ENCODE peak calls at places on chromosomes 7 and 10, in four cellular contexts. F is lung, M is NB4, E is hepatocyte. Y is an unnamed sample.

GRCh38 chr7:150351587-150352194 is 10.3 kb upstream of the RARRES2 start:
- DNase-seq in F (no peak), M (no peak), E (no peak), Y (no peak)

GRCh38 chr10:31947144-31947926 is 18.7 kb upstream of the ARHGAP12 start:
- DNase-seq in F (no peak), M (peak), E (peak), Y (peak)

GRCh38 chr10:103716206-103717160 is 138.9 kb downstream of the SH3PXD2A start:
- DNase-seq in F (no peak), M (no peak), E (no peak), Y (peak)

GRCh38 chr10:126598009-126598408 is 72.5 kb downstream of the C10orf90 start:
- DNase-seq in F (no peak), M (peak), E (peak), Y (peak)

GRCh38 chr7:5497158-5498103 is 73.8 kb upstream of the TNRC18 start:
- DNase-seq in F (no peak), M (peak), E (peak), Y (no peak)

GRCh38 chr7:51569581-51569980 is 253.0 kb upstream of the COBL start:
- DNase-seq in F (no peak), M (no peak), E (no peak), Y (no peak)

GRCh38 chr7:151051108-151051507 is 2.8 kb downstream of the ASIC3 start:
- DNase-seq in F (peak), M (peak), E (peak), Y (no peak)

GRCh38 chr10:104337527-104337984 is 709 bp downstream of the ITPRIP start:
- DNase-seq in F (no peak), M (peak), E (no peak), Y (no peak)

GRCh38 chr10:123379156-123379555 is 225.0 kb downstream of the BUB3 start:
- DNase-seq in F (no peak), M (no peak), E (no peak), Y (no peak)

GRCh38 chr10:61662794-61663259 is at the start of gene CABCOCO1:
- DNase-seq in F (peak), M (no peak), E (peak), Y (no peak)

GRCh38 chr10:69800109-69800508 is 1.6 kb upstream of the COL13A1 start:
- DNase-seq in F (peak), M (peak), E (peak), Y (no peak)

GRCh38 chr10:73209705-73210104 is 37.4 kb downstream of the DNAJC9 start:
- DNase-seq in F (no peak), M (no peak), E (no peak), Y (no peak)

GRCh38 chr7:148622887-148623585 is 32.5 kb downstream of the C7orf33 start:
- DNase-seq in F (no peak), M (peak), E (no peak), Y (no peak)

GRCh38 chr7:28748934-28749584 is 209.1 kb downstream of the TRIL start:
- DNase-seq in F (no peak), M (peak), E (peak), Y (no peak)

GRCh38 chr7:101126651-101127459 is at the start of gene SERPINE1:
- DNase-seq in F (peak), M (peak), E (peak), Y (no peak)

GRCh38 chr7:74467876-74468275 is 14.2 kb downstream of the GTF2IRD1 start:
- DNase-seq in F (no peak), M (no peak), E (no peak), Y (no peak)

GRCh38 chr7:158327571-158328180 is 259.9 kb downstream of the PTPRN2 start:
- DNase-seq in F (no peak), M (no peak), E (no peak), Y (no peak)

GRCh38 chr7:77674878-77675277 is 21.4 kb upstream of the RSBN1L start:
- DNase-seq in F (peak), M (no peak), E (peak), Y (no peak)

GRCh38 chr7:32942783-32943653 is 14.2 kb upstream of the FKBP9 start:
- DNase-seq in F (peak), M (peak), E (peak), Y (no peak)

GRCh38 chr7:147245274-147245673 is 1128.7 kb downstream of the CNTNAP2 start:
- DNase-seq in F (peak), M (peak), E (peak), Y (peak)

GRCh38 chr7:92614586-92615237 is 24.5 kb upstream of the FAM133B start:
- DNase-seq in F (no peak), M (no peak), E (peak), Y (no peak)

GRCh38 chr7:92612501-92612900 is 22.3 kb upstream of the FAM133B start:
- DNase-seq in F (no peak), M (no peak), E (no peak), Y (no peak)

GRCh38 chr7:92613720-92614119 is 23.5 kb upstream of the FAM133B start:
- DNase-seq in F (no peak), M (no peak), E (no peak), Y (no peak)

GRCh38 chr7:92613214-92613613 is 23.0 kb upstream of the FAM133B start:
- DNase-seq in F (no peak), M (no peak), E (no peak), Y (no peak)

GRCh38 chr7:92615861-92616260 is 25.7 kb upstream of the FAM133B start:
- DNase-seq in F (no peak), M (no peak), E (no peak), Y (no peak)
- TF ChIP-seq CTCF in F (no peak), M (no peak), E (no peak), Y (no peak)

GRCh38 chr10:22626784-22627183 is 87.6 kb downstream of the PIP4K2A start:
- DNase-seq in F (no peak), M (no peak), E (no peak), Y (no peak)
- TF ChIP-seq CTCF in F (no peak), M (no peak), E (no peak), Y (no peak)

GRCh38 chr10:114384181-114384580 is 20.1 kb downstream of the AFAP1L2 start:
- DNase-seq in F (no peak), M (no peak), E (no peak), Y (no peak)

GRCh38 chr10:114376523-114376922 is 27.8 kb downstream of the AFAP1L2 start:
- DNase-seq in F (no peak), M (no peak), E (no peak), Y (no peak)

GRCh38 chr10:114375082-114375481 is 29.2 kb downstream of the AFAP1L2 start:
- DNase-seq in F (no peak), M (no peak), E (no peak), Y (peak)

GRCh38 chr10:114380060-114380459 is 24.2 kb downstream of the AFAP1L2 start:
- DNase-seq in F (no peak), M (no peak), E (no peak), Y (no peak)

GRCh38 chr10:114379631-114380041 is 24.7 kb downstream of the AFAP1L2 start:
- DNase-seq in F (no peak), M (no peak), E (no peak), Y (no peak)
- TF ChIP-seq CTCF in F (no peak), M (no peak), E (no peak), Y (no peak)

GRCh38 chr7:6718124-6718523 is 11.4 kb upstream of the ZNF12 start:
- DNase-seq in F (no peak), M (peak), E (no peak), Y (no peak)
- TF ChIP-seq CTCF in F (no peak), M (peak), E (no peak), Y (peak)

GRCh38 chr7:123583821-123584220 is 17.8 kb upstream of the ASB15 start:
- DNase-seq in F (no peak), M (no peak), E (no peak), Y (no peak)

GRCh38 chr7:123581162-123581459 is 20.5 kb upstream of the ASB15 start:
- DNase-seq in F (no peak), M (no peak), E (no peak), Y (no peak)

GRCh38 chr7:123580406-123581161 is 21.0 kb upstream of the ASB15 start:
- DNase-seq in F (no peak), M (peak), E (peak), Y (no peak)
- TF ChIP-seq CTCF in F (no peak), M (peak), E (peak), Y (peak)

Y was measured in LNCaP clone FGC.